ENCODE peak calls at places on chromosomes 2 and 18, in five cellular contexts. K, L, A, N and P are unnamed samples.

GRCh38 chr2:72892506-72893173 is 5.4 kb downstream of the SPR start:
- DNase-seq in L (no peak), A (peak), N (peak), K (peak), P (peak)

GRCh38 chr2:39107724-39108273 is 13.1 kb downstream of the SOS1 start:
- DNase-seq in N (no peak), L (no peak), A (no peak), K (no peak), P (peak)

GRCh38 chr2:232085826-232086425 is 124.4 kb downstream of the DIS3L2 start:
- DNase-seq in A (no peak), N (no peak), L (no peak), K (no peak), P (no peak)

GRCh38 chr18:64513401-64513800 is 364.5 kb upstream of the LINC00305 start:
- DNase-seq in L (no peak), K (no peak), A (no peak), N (no peak), P (no peak)

GRCh38 chr18:54918060-54918459 is 41.2 kb downstream of the CCDC68 start:
- DNase-seq in A (no peak), L (no peak), N (no peak), K (no peak), P (peak)

GRCh38 chr2:47699533-47700215 is 83.3 kb upstream of the MSH6 start:
- DNase-seq in K (no peak), A (no peak), L (no peak), N (no peak), P (no peak)

GRCh38 chr2:20381457-20381856 is 30.8 kb upstream of the PUM2 start:
- DNase-seq in N (peak), K (no peak), L (no peak), A (no peak), P (peak)

GRCh38 chr2:44071454-44072046 is 75.8 kb upstream of the LRPPRC start:
- DNase-seq in N (no peak), A (no peak), K (no peak), L (peak), P (no peak)

GRCh38 chr2:47808614-47809013 is 25.7 kb downstream of the MSH6 start:
- DNase-seq in A (no peak), N (no peak), L (no peak), K (no peak), P (no peak)

GRCh38 chr2:241036964-241037421 is 38.6 kb downstream of the SNED1 start:
- DNase-seq in A (no peak), K (no peak), L (peak), N (no peak), P (no peak)

GRCh38 chr18:54279477-54280205 is 10.3 kb downstream of the POLI start:
- DNase-seq in N (peak), L (no peak), A (no peak), K (no peak), P (no peak)

GRCh38 chr2:222424281-222424728 is at the start of gene SGPP2:
- DNase-seq in A (peak), N (no peak), K (no peak), L (no peak), P (no peak)

GRCh38 chr2:8281234-8281633 is 400.6 kb upstream of the ID2 start:
- DNase-seq in N (no peak), A (no peak), L (no peak), K (no peak), P (no peak)

GRCh38 chr2:165725421-165725820 is 68.6 kb downstream of the GALNT3 start:
- DNase-seq in K (no peak), N (no peak), A (no peak), L (no peak), P (no peak)

GRCh38 chr18:54232485-54233227 is 8.2 kb upstream of the MBD2 start:
- DNase-seq in A (no peak), N (no peak), K (no peak), L (no peak), P (no peak)

GRCh38 chr2:227625420-227625819 is 8.1 kb downstream of the SCYGR4 start:
- DNase-seq in A (no peak), N (no peak), K (no peak), L (no peak), P (no peak)

GRCh38 chr18:10792181-10792580 is 266.4 kb downstream of the NAPG start:
- DNase-seq in N (no peak), L (no peak), A (no peak), K (no peak), P (no peak)

GRCh38 chr2:238602223-238602945 is 175.7 kb downstream of the ASB1 start:
- DNase-seq in N (no peak), L (no peak), A (no peak), K (no peak), P (no peak)

GRCh38 chr2:104768694-104769093 is 85.2 kb upstream of the POU3F3 start:
- DNase-seq in N (no peak), L (no peak), A (no peak), K (no peak), P (no peak)

GRCh38 chr2:172639823-172640222 is 83.9 kb downstream of the PDK1 start:
- DNase-seq in A (no peak), N (no peak), L (no peak), K (no peak), P (no peak)

GRCh38 chr18:62521588-62521987 is 1.2 kb upstream of the ZCCHC2 start:
- DNase-seq in K (no peak), N (peak), A (no peak), L (no peak), P (no peak)

GRCh38 chr18:33421225-33421624 is 19.3 kb downstream of the CCDC178 start:
- DNase-seq in L (no peak), A (no peak), N (no peak), K (no peak), P (no peak)

GRCh38 chr2:190159453-190159852 is 96.9 kb upstream of the MSTN start:
- DNase-seq in N (no peak), A (no peak), K (no peak), L (no peak), P (no peak)

GRCh38 chr18:49561377-49562193 is at the start of gene LIPG:
- DNase-seq in N (peak), K (peak), L (no peak), A (peak), P (peak)

GRCh38 chr2:112727276-112728028 is 6.6 kb downstream of the NT5DC4 start:
- DNase-seq in A (no peak), L (no peak), K (no peak), N (no peak), P (no peak)

GRCh38 chr2:158741631-158742030 is 53.5 kb upstream of the DAPL1 start:
- DNase-seq in L (no peak), N (no peak), K (no peak), A (no peak), P (no peak)

GRCh38 chr2:65045651-65046050 is 10.6 kb upstream of the CEP68 start:
- DNase-seq in N (no peak), L (no peak), K (no peak), A (no peak), P (no peak)

GRCh38 chr2:127000937-127001336 is 102.2 kb downstream of the TEX51 start:
- DNase-seq in L (peak), A (no peak), K (no peak), N (no peak), P (no peak)

GRCh38 chr18:11570770-11571169 is 38.6 kb upstream of the SLC35G4 start:
- DNase-seq in N (no peak), K (no peak), L (no peak), A (no peak), P (no peak)

GRCh38 chr2:53768233-53768542 is 584 bp downstream of the CHAC2 start:
- DNase-seq in N (no peak), A (no peak), L (no peak), K (no peak), P (no peak)

GRCh38 chr18:56575819-56576663 is 62.4 kb downstream of the TXNL1 start:
- DNase-seq in A (no peak), L (no peak), K (peak), N (peak), P (peak)

GRCh38 chr2:191500566-191501389 is 177.2 kb upstream of the NABP1 start:
- DNase-seq in A (no peak), K (no peak), N (no peak), L (no peak), P (peak)

GRCh38 chr2:177265834-177266817 is 1.6 kb upstream of the NFE2L2 start:
- DNase-seq in A (no peak), L (no peak), K (no peak), N (peak), P (no peak)

GRCh38 chr2:134401081-134401497 is 147.2 kb downstream of the MGAT5 start:
- DNase-seq in K (no peak), L (no peak), A (no peak), N (no peak), P (peak)

GRCh38 chr2:53880756-53881155 is 21.0 kb upstream of the GPR75 start:
- DNase-seq in N (no peak), K (no peak), L (no peak), A (no peak), P (no peak)

GRCh38 chr2:239274391-239275001 is 126.3 kb downstream of the HDAC4 start:
- DNase-seq in K (peak), L (no peak), N (no peak), A (no peak), P (peak)

GRCh38 chr2:110789706-110790105 is 57.3 kb downstream of the ACOXL start:
- DNase-seq in K (no peak), N (no peak), A (peak), L (no peak), P (no peak)

GRCh38 chr18:7414459-7414858 is 152.7 kb upstream of the PTPRM start:
- DNase-seq in A (no peak), L (no peak), N (no peak), K (no peak), P (no peak)

GRCh38 chr2:234288974-234289455 is 207.9 kb downstream of the ARL4C start:
- DNase-seq in K (peak), N (peak), L (no peak), A (peak), P (peak)

GRCh38 chr2:234290196-234290595 is 206.7 kb downstream of the ARL4C start:
- DNase-seq in L (no peak), K (no peak), N (no peak), A (no peak), P (no peak)

GRCh38 chr2:234289789-234290188 is 207.1 kb downstream of the ARL4C start:
- DNase-seq in L (no peak), A (no peak), K (no peak), N (no peak), P (no peak)

GRCh38 chr2:234291765-234292204 is 205.1 kb downstream of the ARL4C start:
- DNase-seq in N (no peak), A (no peak), K (no peak), L (no peak), P (no peak)

GRCh38 chr2:234290671-234291070 is 206.2 kb downstream of the ARL4C start:
- DNase-seq in L (peak), K (no peak), A (no peak), N (no peak), P (no peak)
- H3K9ac ChIP-seq in L (peak), K (no peak), A (no peak), N (no peak), P (no peak)

DNA sequence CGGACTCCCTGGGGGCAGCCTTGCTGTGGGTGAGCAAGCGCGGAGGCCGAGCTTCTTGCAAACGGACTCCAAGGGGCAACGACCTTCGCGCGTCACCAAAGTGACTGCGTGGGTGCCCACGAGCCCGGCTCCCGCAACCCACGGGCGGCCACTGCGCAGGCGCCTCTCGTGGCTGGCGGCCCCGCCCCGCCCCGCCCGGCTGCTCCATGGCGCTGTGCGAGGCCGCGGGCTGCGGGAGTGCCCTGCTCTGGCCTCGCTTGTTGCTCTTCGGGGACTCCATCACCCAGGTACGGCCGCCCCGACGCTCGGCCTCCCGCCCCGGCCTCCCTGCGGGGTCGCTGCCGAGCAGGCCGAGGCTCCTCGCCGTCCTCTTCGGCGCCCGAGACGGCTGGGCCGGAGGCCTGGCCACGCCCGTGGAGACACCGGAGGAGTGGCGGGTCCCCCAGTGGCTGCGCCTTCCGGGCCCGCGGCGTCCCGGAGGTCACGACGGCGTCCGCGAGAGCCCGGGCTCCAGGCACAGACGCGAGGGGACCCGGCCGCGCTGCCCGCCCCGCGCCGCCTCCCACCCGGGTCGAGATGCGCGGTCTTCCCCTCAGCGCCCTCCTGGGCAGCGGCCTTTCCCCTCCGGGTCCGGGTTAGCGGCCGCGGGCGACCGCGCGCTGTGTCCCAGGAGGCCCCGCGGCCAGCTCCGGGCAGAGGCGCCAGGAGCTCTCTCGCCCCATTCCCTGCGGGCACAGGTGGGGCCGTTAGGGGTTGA is at the start of gene IAH1:
- DNase-seq in N (no peak), K (no peak), L (no peak), A (peak), P (peak)
- TF ChIP-seq GABPA in N (no peak), K (no peak), L (no peak), A (no peak), P (no peak)

GRCh38 chr2:120741514-120742448 is 6.1 kb downstream of the GLI2 start:
- DNase-seq in A (peak), L (no peak), N (no peak), K (no peak), P (peak)
- H3K9ac ChIP-seq in A (peak), L (no peak), N (no peak), K (no peak), P (no peak)

GRCh38 chr2:28047698-28048097 is 157.2 kb downstream of the BABAM2 start:
- DNase-seq in K (no peak), A (no peak), L (no peak), N (no peak), P (no peak)
- TF ChIP-seq GABPA in K (no peak), A (no peak), L (no peak), N (no peak), P (no peak)

GRCh38 chr2:176110975-176111663 is 4.0 kb downstream of the HOXD11 start:
- DNase-seq in N (peak), K (peak), L (no peak), A (peak), P (peak)
- H3K9ac ChIP-seq in N (no peak), K (no peak), L (no peak), A (no peak), P (no peak)

GRCh38 chr2:23684540-23685176 is 242.3 kb downstream of the ATAD2B start:
- DNase-seq in N (no peak), K (no peak), L (no peak), A (no peak), P (peak)
- TF ChIP-seq GABPA in N (no peak), K (no peak), L (no peak), A (no peak), P (no peak)

DNA sequence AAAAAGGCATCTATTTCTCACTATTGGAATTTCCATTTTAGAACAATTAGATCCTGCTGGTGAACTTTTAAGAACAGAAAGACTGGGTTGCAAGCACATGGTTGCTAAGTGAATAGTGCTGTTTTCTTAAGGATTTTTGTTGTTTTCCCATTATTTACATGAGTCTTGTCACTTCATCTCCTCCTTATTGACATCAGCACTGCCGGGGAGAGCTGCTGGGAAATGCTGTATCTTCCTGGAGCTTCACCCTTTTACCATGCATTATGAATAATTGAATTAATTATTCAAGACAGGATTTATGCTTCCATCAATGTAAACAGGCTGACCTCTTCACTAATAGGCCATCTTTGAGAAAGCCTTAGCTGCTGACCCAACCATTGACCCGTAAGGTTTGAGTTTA is 365.4 kb upstream of the SYT4 start:
- DNase-seq in N (no peak), L (no peak), A (no peak), K (no peak), P (no peak)
- H3K9ac ChIP-seq in N (no peak), L (no peak), A (no peak), K (no peak), P (no peak)